ENCODE peak calls at places on chromosomes 7 and 10, in six cellular contexts. G is SK-N-SH, C is HCT116, P is H1, Q is K562, M is HepG2. K is an unnamed sample.

GRCh38 chr7:105934577-105935185 is 28.4 kb upstream of the CDHR3 start:
- DNase-seq in G (peak), C (peak), P (peak), Q (peak), M (peak), K (no peak)

GRCh38 chr7:49692516-49692915 is 80.9 kb upstream of the VWC2 start:
- DNase-seq in G (no peak), C (no peak), P (no peak), Q (no peak), M (no peak), K (no peak)

GRCh38 chr10:36730316-36730715 is 395.1 kb upstream of the ANKRD30A start:
- DNase-seq in G (no peak), C (no peak), P (no peak), Q (no peak), M (no peak), K (no peak)

GRCh38 chr10:21624951-21625350 is 90.9 kb downstream of the MLLT10 start:
- DNase-seq in G (no peak), C (no peak), P (no peak), Q (no peak), M (no peak), K (no peak)

GRCh38 chr10:78857193-78857592 is 211.6 kb upstream of the ZMIZ1 start:
- DNase-seq in G (no peak), C (no peak), P (no peak), Q (no peak), M (no peak), K (no peak)

GRCh38 chr7:18590744-18591340 is 95.3 kb downstream of the HDAC9 start:
- DNase-seq in G (peak), C (peak), P (no peak), Q (no peak), M (peak), K (no peak)

GRCh38 chr7:101397770-101398324 is 35.2 kb downstream of the COL26A1 start:
- DNase-seq in G (no peak), C (no peak), P (no peak), Q (no peak), M (peak), K (no peak)

GRCh38 chr7:69219381-69219780 is 378.9 kb upstream of the AUTS2 start:
- DNase-seq in G (no peak), C (no peak), P (no peak), Q (no peak), M (no peak), K (no peak)

GRCh38 chr7:30595461-30596042 is 874 bp downstream of the GARS1 start:
- DNase-seq in G (peak), C (no peak), P (no peak), Q (no peak), M (no peak), K (peak)

GRCh38 chr7:264541-265191 is 25.3 kb upstream of the FOXL3 start:
- DNase-seq in G (no peak), C (no peak), P (no peak), Q (no peak), M (no peak), K (no peak)

GRCh38 chr7:100836812-100837098 is 9.4 kb upstream of the EPHB4 start:
- DNase-seq in G (no peak), C (no peak), P (no peak), Q (no peak), M (no peak), K (no peak)

GRCh38 chr10:101031796-101032636 is 982 bp downstream of the SFXN3 start:
- DNase-seq in G (peak), C (no peak), P (no peak), Q (no peak), M (peak), K (no peak)

GRCh38 chr10:99926925-99927718 is 82.6 kb downstream of the DNMBP start:
- DNase-seq in G (no peak), C (no peak), P (no peak), Q (no peak), M (peak), K (no peak)

GRCh38 chr10:4007771-4008170 is 222.8 kb upstream of the KLF6 start:
- DNase-seq in G (no peak), C (no peak), P (no peak), Q (no peak), M (no peak), K (no peak)

GRCh38 chr7:12549106-12549505 is 21.4 kb upstream of the SCIN start:
- DNase-seq in G (no peak), C (no peak), P (no peak), Q (no peak), M (no peak), K (no peak)

GRCh38 chr10:93746844-93747284 is 10.9 kb upstream of the LGI1 start:
- DNase-seq in G (no peak), C (peak), P (peak), Q (peak), M (peak), K (no peak)

GRCh38 chr10:69318997-69319727 is 40.9 kb downstream of the HK1 start:
- DNase-seq in G (peak), C (no peak), P (no peak), Q (peak), M (no peak), K (no peak)

GRCh38 chr7:134599371-134599770 is 47.3 kb upstream of the BPGM start:
- DNase-seq in G (no peak), C (no peak), P (no peak), Q (no peak), M (no peak), K (no peak)

GRCh38 chr10:51291961-51292360 is 217.7 kb downstream of the PRKG1 start:
- DNase-seq in G (no peak), C (no peak), P (no peak), Q (no peak), M (no peak), K (no peak)

GRCh38 chr7:88377421-88377820 is 70.7 kb upstream of the STEAP4 start:
- DNase-seq in G (no peak), C (peak), P (peak), Q (no peak), M (no peak), K (no peak)

GRCh38 chr7:116741625-116742316 is 69.8 kb downstream of the MET start:
- DNase-seq in G (no peak), C (no peak), P (no peak), Q (no peak), M (peak), K (no peak)

GRCh38 chr7:40058636-40059035 is 75.8 kb downstream of the MPLKIP start:
- DNase-seq in G (no peak), C (no peak), P (no peak), Q (peak), M (no peak), K (no peak)

GRCh38 chr10:31823358-31823757 is 105.3 kb downstream of the ARHGAP12 start:
- DNase-seq in G (no peak), C (no peak), P (no peak), Q (no peak), M (no peak), K (no peak)
- TF ChIP-seq YY1 in G (no peak), C (no peak), P (no peak), Q (no peak), M (no peak), K (no peak)

DNA sequence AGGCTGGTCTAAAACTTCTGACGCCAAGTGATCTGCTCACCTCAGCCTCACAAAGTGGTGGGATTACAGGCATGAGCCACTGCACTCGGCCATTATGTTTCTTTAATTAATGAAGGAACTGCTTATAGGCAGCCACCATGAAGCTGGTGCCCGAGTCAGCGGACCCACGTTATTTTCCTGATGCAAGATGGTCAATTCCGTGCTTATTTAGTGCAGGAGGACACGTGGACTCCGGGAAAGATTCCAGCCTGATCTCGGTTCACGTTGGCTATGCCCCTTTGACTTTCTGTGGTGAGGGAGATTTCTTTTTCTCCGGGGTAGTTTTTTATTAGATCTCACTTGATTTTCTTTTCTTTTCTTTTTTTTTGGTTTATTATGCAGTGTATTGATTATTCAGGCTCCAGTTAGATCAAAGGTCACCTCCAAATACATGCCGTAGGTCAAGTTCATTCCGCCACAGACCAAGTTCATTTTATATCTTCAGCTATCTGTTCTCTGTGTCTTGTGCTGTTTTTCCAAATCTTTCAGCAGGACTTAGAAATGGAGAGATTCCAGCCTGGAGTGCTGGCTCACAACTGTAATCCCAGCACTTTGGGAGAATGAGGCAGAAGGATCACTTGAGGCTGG is 8.3 kb downstream of the CAMK1D start:
- DNase-seq in G (no peak), C (no peak), P (no peak), Q (no peak), M (no peak), K (no peak)
- TF ChIP-seq CTCF in G (no peak), C (no peak), P (no peak), Q (no peak), M (no peak), K (no peak)

GRCh38 chr10:44913312-44914079 is 2.4 kb downstream of the TMEM72 start:
- DNase-seq in G (no peak), C (no peak), P (no peak), Q (peak), M (no peak), K (no peak)
- TF ChIP-seq YY1 in G (no peak), C (no peak), P (no peak), Q (no peak), M (no peak), K (no peak)

GRCh38 chr7:22709857-22710256 is 17.1 kb upstream of the IL6 start:
- DNase-seq in G (no peak), C (no peak), P (no peak), Q (no peak), M (no peak), K (no peak)
- TF ChIP-seq CTCF in G (no peak), C (no peak), P (no peak), Q (no peak), M (no peak), K (no peak)

DNA sequence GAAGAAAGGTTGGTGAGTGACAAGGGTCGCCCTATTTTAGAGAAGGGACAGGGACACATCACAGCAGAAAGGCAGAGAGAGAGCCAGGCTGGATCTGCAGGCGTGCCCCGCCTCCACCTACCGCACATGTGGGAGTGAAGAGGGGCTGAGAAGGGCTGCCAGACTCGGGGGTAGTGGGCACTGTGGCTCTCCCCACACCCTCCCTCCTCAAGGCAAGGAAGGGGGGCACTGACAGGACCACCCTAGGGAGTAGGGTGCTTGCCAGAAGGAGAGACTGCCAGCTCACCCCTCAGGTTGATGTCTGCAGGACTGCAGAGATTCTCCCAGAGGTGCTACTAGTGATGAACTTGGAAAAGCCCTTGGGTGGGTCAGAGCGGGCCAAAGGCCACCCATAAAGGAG is 62.8 kb upstream of the ZRANB1 start:
- DNase-seq in G (no peak), C (no peak), P (no peak), Q (no peak), M (no peak), K (no peak)
- TF ChIP-seq YY1 in G (no peak), C (no peak), P (no peak), Q (no peak), M (no peak), K (no peak)

GRCh38 chr7:142478479-142479220 is 220.8 kb upstream of the PRSS58 start:
- DNase-seq in G (peak), C (peak), P (no peak), Q (peak), M (peak), K (no peak)
- TF ChIP-seq CTCF in G (peak), C (peak), P (peak), Q (peak), M (peak), K (peak)

GRCh38 chr10:60235001-60235400 is 154.7 kb downstream of the ANK3 start:
- DNase-seq in G (no peak), C (no peak), P (no peak), Q (no peak), M (no peak), K (no peak)
- TF ChIP-seq YY1 in G (no peak), C (no peak), P (no peak), Q (no peak), M (no peak), K (no peak)

DNA sequence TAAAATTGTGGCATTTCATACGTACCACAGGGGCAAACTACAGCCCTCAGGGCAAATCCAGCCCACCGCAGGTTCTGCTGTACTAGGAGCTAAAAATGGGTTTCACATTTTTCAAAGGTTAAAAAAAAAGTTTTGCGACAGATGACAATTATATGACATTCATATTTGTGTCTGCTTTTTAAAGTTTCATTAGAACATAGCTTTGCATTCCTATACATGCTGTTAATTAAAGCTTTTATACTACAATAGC is 758 bp upstream of the PNPLA8 start:
- DNase-seq in G (no peak), C (no peak), P (no peak), Q (no peak), M (no peak), K (no peak)
- TF ChIP-seq CTCF in G (no peak), C (no peak), P (no peak), Q (no peak), M (no peak), K (no peak)

K was measured in GM12878.